ENCODE peak calls at places on chromosome 21, in four cellular contexts. Y, Z, E and N are unnamed samples. For H3K79me2, the result is how much of the 10 kb centered on the place peaks cover.

GRCh38 chr21:33775100-33775828 is 133.0 kb downstream of the ITSN1 start:
- DNase-seq in Y (no peak), E (no peak), Z (no peak), N (no peak)

GRCh38 chr21:22961248-22961647 is 1963.0 kb downstream of the NCAM2 start:
- DNase-seq in Y (no peak), Z (no peak), E (no peak), N (no peak)

GRCh38 chr21:26769613-26770188 is 75.5 kb downstream of the ADAMTS1 start:
- DNase-seq in Y (peak), Z (no peak), E (peak), N (no peak)

GRCh38 chr21:16082038-16082816 is 352.4 kb downstream of the USP25 start:
- DNase-seq in Z (no peak), E (no peak), Y (peak), N (no peak)

GRCh38 chr21:27365394-27365793 is 398.5 kb upstream of the ADAMTS5 start:
- DNase-seq in Y (peak), E (peak), Z (no peak), N (no peak)

GRCh38 chr21:43687566-43688395 is 28.4 kb downstream of the RRP1B start:
- DNase-seq in Y (no peak), Z (no peak), E (no peak), N (no peak)

GRCh38 chr21:15010645-15011044 is 54.2 kb downstream of the NRIP1 start:
- DNase-seq in E (peak), Y (no peak), Z (no peak), N (no peak)

GRCh38 chr21:45017376-45017960 is 56.9 kb upstream of the ADARB1 start:
- DNase-seq in Y (no peak), E (no peak), Z (no peak), N (no peak)

GRCh38 chr21:46081022-46081861 is 16.7 kb upstream of the COL6A2 start:
- DNase-seq in Y (peak), E (no peak), Z (peak), N (no peak)

GRCh38 chr21:38858429-38859205 is 52.9 kb downstream of the ETS2 start:
- DNase-seq in Y (no peak), E (no peak), Z (no peak), N (no peak)

GRCh38 chr21:34825101-34825500 is 156.3 kb downstream of the CLIC6 start:
- DNase-seq in Y (no peak), Z (no peak), E (no peak), N (no peak)

GRCh38 chr21:34826818-34827217 is 158.0 kb downstream of the CLIC6 start:
- DNase-seq in E (no peak), Z (peak), Y (no peak), N (no peak)

GRCh38 chr21:34824314-34824713 is 155.5 kb downstream of the CLIC6 start:
- DNase-seq in E (no peak), Y (no peak), Z (no peak), N (no peak)

GRCh38 chr21:34830386-34831140 is 161.8 kb downstream of the CLIC6 start:
- DNase-seq in Z (no peak), Y (no peak), E (no peak), N (no peak)

DNA sequence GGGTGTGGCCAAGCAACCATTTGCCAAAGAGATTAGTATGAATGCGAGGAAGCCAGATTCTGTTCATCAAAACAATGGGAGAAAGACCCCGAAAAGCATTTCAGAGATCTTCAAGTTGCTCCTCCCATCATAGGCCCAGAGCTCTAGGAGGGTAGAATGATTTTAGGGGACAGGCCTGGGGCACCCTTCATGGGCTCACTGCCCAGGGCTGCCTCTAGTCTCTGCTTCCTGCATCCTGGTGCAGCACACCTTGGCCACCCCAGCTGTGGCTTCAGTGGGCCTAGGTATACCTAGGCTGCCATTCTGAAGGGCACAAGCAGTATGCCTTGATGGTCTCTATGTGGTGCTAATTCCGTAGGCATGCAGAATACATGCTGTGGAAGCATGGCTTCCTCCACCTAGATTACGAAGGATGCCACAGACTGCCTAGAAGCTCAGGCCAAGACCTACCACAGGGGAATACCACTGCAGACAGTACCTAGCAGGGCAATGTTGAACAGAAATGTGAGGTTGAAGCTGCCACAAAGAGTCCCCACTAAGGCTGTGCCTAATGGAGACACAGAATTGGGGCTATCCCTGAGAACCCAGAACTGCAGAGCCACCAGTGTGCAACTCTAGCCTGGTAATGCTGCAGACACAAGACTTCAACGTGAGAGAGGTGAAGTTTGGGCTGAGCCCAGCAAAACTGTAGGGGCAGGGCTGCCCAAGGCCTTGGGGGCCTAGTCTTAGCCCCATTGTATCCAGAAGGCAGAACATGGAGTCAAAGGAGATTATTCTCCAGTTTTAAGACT is 158.8 kb downstream of the CLIC6 start:
- DNase-seq in Y (no peak), E (no peak), Z (no peak), N (no peak)
- H3K79me2 ChIP-seq in Y (under half), E (half or more), Z (under half), N (under half)

GRCh38 chr21:35427320-35428040 is 378.4 kb upstream of the RUNX1 start:
- DNase-seq in Y (no peak), Z (no peak), E (no peak), N (no peak)
- H3K4me2 ChIP-seq in Y (no peak), Z (no peak), E (no peak), N (no peak)

GRCh38 chr21:37188825-37189224 is 78.3 kb downstream of the VPS26C start:
- DNase-seq in E (no peak), Z (no peak), Y (peak), N (no peak)
- H3K79me2 ChIP-seq in E (under half), Z (under half), Y (under half), N (under half)

GRCh38 chr21:41366522-41367151 is 4.8 kb downstream of the MX2 start:
- DNase-seq in Z (peak), Y (peak), E (peak), N (no peak)

GRCh38 chr21:41365377-41366107 is 3.7 kb downstream of the MX2 start:
- DNase-seq in E (no peak), Y (no peak), Z (no peak), N (no peak)

GRCh38 chr21:41369105-41369914 is 7.5 kb downstream of the MX2 start:
- DNase-seq in Y (no peak), Z (peak), E (no peak), N (no peak)

GRCh38 chr21:41368361-41369104 is 6.7 kb downstream of the MX2 start:
- DNase-seq in Y (no peak), Z (no peak), E (no peak), N (no peak)

GRCh38 chr21:41367598-41368360 is 6.0 kb downstream of the MX2 start:
- DNase-seq in Y (no peak), E (no peak), Z (no peak), N (no peak)
- H3K4me2 ChIP-seq in Y (no peak), E (no peak), Z (no peak), N (no peak)

GRCh38 chr21:18151046-18151445 is 93.6 kb upstream of the CHODL start:
- DNase-seq in Y (no peak), E (no peak), Z (peak), N (no peak)

GRCh38 chr21:18155508-18156193 is 89.0 kb upstream of the CHODL start:
- DNase-seq in Z (no peak), Y (peak), E (peak), N (no peak)

GRCh38 chr21:18147678-18148077 is 97.0 kb upstream of the CHODL start:
- DNase-seq in Y (peak), E (no peak), Z (no peak), N (no peak)

GRCh38 chr21:18153063-18153462 is 91.6 kb upstream of the CHODL start:
- DNase-seq in Y (no peak), E (no peak), Z (no peak), N (no peak)
- H3K79me2 ChIP-seq in Y (under half), E (under half), Z (under half), N (under half)

DNA sequence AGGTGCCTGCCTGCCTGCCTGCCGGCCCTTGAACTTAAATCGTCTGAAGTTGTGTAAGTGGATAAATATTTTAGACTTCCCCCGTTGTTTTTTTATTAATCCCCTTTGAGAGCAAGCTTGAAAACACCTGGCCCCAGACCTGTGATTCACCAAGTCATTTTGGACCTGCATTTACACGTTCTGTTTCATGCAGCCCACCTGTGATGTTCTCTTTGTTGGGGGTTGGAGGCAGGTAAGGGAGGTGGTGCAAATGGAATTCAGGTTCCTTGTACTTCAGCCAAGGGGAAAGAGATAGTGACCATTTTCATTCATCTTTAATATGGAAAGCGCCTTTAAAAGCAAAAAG is 1.2 kb downstream of the SLC37A1 start:
- DNase-seq in E (no peak), Z (no peak), Y (peak), N (no peak)
- H3K4me2 ChIP-seq in E (no peak), Z (peak), Y (peak), N (peak)